ENCODE peak calls at places on chromosomes 11 and 22, in four cellular contexts. One of them, this sample, is unnamed.

GRCh38 chr22:42389137-42389536 is 43.1 kb downstream of the NFAM1 start:
- DNase-seq in AG09309: no peak
- DNase-seq in cardiac fibroblast: no peak
- DNase-seq in cardiac muscle cell: no peak
- DNase-seq in this sample: no peak

GRCh38 chr11:67404515-67405195 is 772 bp downstream of the TBC1D10C start:
- DNase-seq in cardiac fibroblast: no peak
- DNase-seq in cardiac muscle cell: no peak
- DNase-seq in AG09309: no peak
- DNase-seq in this sample: no peak

GRCh38 chr11:78465169-78465942 is 47.7 kb upstream of the GAB2 start:
- DNase-seq in cardiac muscle cell: no peak
- DNase-seq in AG09309: no peak
- DNase-seq in cardiac fibroblast: no peak
- DNase-seq in this sample: no peak

GRCh38 chr11:19832166-19832750 is 119.6 kb downstream of the NAV2 start:
- DNase-seq in AG09309: no peak
- DNase-seq in cardiac muscle cell: no peak
- DNase-seq in cardiac fibroblast: no peak
- DNase-seq in this sample: no peak

GRCh38 chr11:62445314-62445740 is 26.5 kb downstream of the SCGB1A1 start:
- DNase-seq in AG09309: no peak
- DNase-seq in cardiac muscle cell: peak
- DNase-seq in cardiac fibroblast: peak
- DNase-seq in this sample: no peak

GRCh38 chr11:18527512-18527911 is 770 bp upstream of the TSG101 start:
- DNase-seq in cardiac muscle cell: peak
- DNase-seq in AG09309: peak
- DNase-seq in cardiac fibroblast: peak
- DNase-seq in this sample: no peak

GRCh38 chr22:46577361-46578249 is 40.2 kb upstream of the CELSR1 start:
- DNase-seq in AG09309: no peak
- DNase-seq in cardiac fibroblast: no peak
- DNase-seq in cardiac muscle cell: no peak
- DNase-seq in this sample: no peak

GRCh38 chr11:35029979-35030378 is 109.0 kb upstream of the CD44 start:
- DNase-seq in AG09309: peak
- DNase-seq in cardiac muscle cell: peak
- DNase-seq in cardiac fibroblast: peak
- DNase-seq in this sample: no peak

GRCh38 chr22:26853495-26853894 is 196.1 kb downstream of the MIAT start:
- DNase-seq in cardiac muscle cell: no peak
- DNase-seq in AG09309: no peak
- DNase-seq in cardiac fibroblast: no peak
- DNase-seq in this sample: no peak

GRCh38 chr11:44443836-44444769 is 121.4 kb upstream of the CD82 start:
- DNase-seq in cardiac muscle cell: no peak
- DNase-seq in AG09309: no peak
- DNase-seq in cardiac fibroblast: no peak
- DNase-seq in this sample: no peak
- TF ChIP-seq CTCF in cardiac muscle cell: no peak
- TF ChIP-seq CTCF in AG09309: no peak
- TF ChIP-seq CTCF in cardiac fibroblast: no peak
- TF ChIP-seq CTCF in this sample: no peak

DNA sequence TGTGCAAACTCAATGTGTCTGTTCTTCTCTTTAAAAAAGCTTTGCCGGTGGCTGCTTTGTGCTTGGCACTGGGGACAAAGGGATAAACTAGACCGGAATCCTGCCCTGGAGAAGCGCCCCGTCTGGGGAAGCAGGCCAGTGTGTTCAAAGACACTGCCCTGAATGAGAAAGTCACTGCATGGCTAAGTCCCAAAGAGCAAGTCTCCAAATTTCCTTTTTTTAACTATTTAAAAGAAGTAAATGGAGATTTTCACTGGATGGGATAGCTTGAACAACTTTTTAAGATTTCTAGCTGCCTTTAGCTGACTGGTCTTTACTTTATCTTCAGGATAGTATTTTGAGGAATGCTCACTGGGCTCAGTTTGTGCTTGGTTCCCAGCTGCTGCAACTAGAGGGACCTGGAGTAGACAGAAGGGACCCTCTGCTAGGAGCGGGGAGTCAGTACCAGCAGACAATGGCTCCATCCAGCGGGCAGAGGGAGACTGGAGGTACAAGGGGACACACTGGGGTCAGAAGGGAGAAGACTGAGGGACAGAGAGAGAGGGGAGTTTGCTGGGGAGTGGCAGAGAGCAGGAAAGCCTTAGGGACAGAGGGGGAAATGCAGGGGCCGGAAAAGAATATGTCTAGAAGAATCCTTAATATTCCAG is 22.2 kb upstream of the ACER3 start:
- DNase-seq in cardiac muscle cell: peak
- DNase-seq in cardiac fibroblast: peak
- DNase-seq in AG09309: no peak
- DNase-seq in this sample: peak
- TF ChIP-seq CTCF in cardiac muscle cell: peak
- TF ChIP-seq CTCF in cardiac fibroblast: peak
- TF ChIP-seq CTCF in AG09309: peak
- TF ChIP-seq CTCF in this sample: no peak

DNA sequence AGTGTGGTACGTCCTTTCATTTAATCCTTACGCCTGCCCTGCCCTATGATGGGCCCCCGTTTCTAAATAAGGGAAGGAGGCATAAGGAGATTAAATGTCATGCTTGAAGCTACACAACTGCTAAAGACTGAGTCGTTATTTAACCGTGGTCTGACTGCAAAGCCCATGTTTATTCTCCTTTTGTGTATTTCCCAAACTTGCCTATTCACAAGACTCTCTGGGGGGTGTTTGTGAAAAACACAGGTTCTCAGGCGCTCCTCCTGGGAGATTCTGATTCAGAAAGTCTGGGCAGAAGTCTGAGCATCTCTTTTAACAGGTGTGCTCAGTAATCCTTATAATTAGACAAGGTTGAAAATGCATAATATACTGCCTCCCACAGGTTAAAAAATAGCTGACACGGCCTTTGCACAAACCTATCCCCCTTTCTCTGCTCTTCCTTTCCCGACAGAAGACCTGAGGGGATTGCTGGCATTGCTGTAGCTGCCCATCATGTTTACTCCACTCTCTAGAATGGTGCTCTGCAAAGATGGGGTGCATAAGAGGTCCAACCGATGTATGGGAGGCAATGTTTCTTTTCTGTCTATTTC is 56.4 kb upstream of the ZBTB44 start:
- DNase-seq in cardiac muscle cell: no peak
- DNase-seq in AG09309: no peak
- DNase-seq in cardiac fibroblast: no peak
- DNase-seq in this sample: no peak
- TF ChIP-seq CTCF in cardiac muscle cell: no peak
- TF ChIP-seq CTCF in AG09309: no peak
- TF ChIP-seq CTCF in cardiac fibroblast: no peak
- TF ChIP-seq CTCF in this sample: no peak

DNA sequence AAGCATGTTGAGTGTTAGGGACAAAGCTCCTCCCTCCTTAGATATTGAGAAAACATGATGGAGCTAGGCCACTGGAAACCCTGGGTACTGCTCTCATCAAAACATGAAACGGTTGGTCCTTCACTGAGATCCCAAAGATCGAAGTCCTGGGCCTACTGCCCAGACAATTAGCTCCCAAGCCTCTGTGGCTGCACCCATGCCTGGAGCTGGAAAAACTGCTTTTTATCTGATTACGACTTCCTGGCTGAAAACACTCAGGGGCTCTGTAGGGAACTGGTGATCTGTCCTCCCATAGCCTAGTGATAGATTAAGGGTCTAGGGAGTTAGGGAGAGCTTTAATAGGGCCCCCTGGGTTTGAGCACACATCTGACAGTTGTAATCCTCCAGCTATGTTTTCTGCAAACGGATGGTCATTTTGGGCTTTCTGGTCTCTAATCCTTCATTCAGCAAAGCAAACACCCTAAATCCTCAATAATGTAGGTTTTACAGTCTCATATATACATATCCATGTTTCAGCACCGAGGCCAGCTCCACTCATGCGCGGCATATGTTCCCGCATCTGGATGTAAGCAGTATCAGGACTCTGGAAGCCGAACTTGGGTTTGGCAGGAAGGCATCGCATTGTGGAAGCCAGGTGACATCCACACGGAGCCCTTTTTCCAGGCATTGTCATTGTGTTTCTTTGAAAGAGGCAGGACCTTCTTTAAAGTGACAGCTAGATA is 6.2 kb upstream of the B3GAT1 start:
- DNase-seq in AG09309: no peak
- DNase-seq in cardiac fibroblast: peak
- DNase-seq in cardiac muscle cell: peak
- DNase-seq in this sample: peak
- TF ChIP-seq CTCF in AG09309: no peak
- TF ChIP-seq CTCF in cardiac fibroblast: no peak
- TF ChIP-seq CTCF in cardiac muscle cell: no peak
- TF ChIP-seq CTCF in this sample: no peak

GRCh38 chr11:2401436-2401984 is 960 bp downstream of the TSSC4 start:
- DNase-seq in AG09309: no peak
- DNase-seq in cardiac fibroblast: no peak
- DNase-seq in cardiac muscle cell: no peak
- DNase-seq in this sample: no peak
- TF ChIP-seq CTCF in AG09309: no peak
- TF ChIP-seq CTCF in cardiac fibroblast: no peak
- TF ChIP-seq CTCF in cardiac muscle cell: no peak
- TF ChIP-seq CTCF in this sample: no peak

GRCh38 chr11:7422544-7423331 is 62.6 kb upstream of the OLFML1 start:
- DNase-seq in AG09309: no peak
- DNase-seq in cardiac muscle cell: no peak
- DNase-seq in cardiac fibroblast: no peak
- DNase-seq in this sample: no peak
- TF ChIP-seq CTCF in AG09309: no peak
- TF ChIP-seq CTCF in cardiac muscle cell: no peak
- TF ChIP-seq CTCF in cardiac fibroblast: no peak
- TF ChIP-seq CTCF in this sample: no peak

GRCh38 chr22:49549851-49550430 is 277.7 kb downstream of the BRD1 start:
- DNase-seq in cardiac muscle cell: no peak
- DNase-seq in AG09309: no peak
- DNase-seq in cardiac fibroblast: no peak
- DNase-seq in this sample: no peak

GRCh38 chr22:49551897-49552659 is 275.6 kb downstream of the BRD1 start:
- DNase-seq in cardiac muscle cell: no peak
- DNase-seq in AG09309: no peak
- DNase-seq in cardiac fibroblast: no peak
- DNase-seq in this sample: no peak

GRCh38 chr22:49549256-49549655 is 278.4 kb downstream of the BRD1 start:
- DNase-seq in cardiac fibroblast: no peak
- DNase-seq in AG09309: no peak
- DNase-seq in cardiac muscle cell: no peak
- DNase-seq in this sample: no peak

GRCh38 chr22:49551446-49551845 is 276.2 kb downstream of the BRD1 start:
- DNase-seq in cardiac muscle cell: no peak
- DNase-seq in cardiac fibroblast: no peak
- DNase-seq in AG09309: no peak
- DNase-seq in this sample: no peak

DNA sequence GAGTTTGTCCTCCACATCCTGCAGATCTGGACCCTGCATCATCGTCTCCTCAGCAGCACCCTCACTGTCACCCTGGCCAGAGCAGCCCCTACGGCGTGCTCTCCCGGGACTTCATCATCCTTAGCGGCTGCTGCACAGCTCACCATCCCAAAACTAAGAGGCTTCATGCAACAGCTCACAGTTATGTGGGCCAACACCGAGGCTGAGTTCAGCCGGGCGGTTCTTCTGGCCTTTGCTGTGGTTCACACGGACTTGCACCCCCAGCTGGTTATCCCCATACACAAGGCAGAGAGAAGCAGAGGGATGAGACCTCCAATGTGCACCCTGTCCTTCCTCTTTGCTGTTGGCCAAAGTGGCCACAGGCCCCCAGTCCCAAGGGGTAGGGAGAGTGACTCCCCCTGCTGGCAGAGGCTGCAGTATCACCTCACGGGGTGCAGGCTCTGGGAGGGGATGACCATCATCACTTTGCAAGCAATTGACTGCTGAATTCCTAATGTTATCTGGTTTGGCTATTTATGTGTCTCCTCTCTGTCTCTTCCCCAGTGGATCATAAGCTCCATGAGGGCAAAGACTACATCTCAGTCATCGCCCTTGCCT is 276.8 kb downstream of the BRD1 start:
- DNase-seq in cardiac muscle cell: no peak
- DNase-seq in AG09309: no peak
- DNase-seq in cardiac fibroblast: no peak
- DNase-seq in this sample: no peak
- TF ChIP-seq CTCF in cardiac muscle cell: no peak
- TF ChIP-seq CTCF in AG09309: no peak
- TF ChIP-seq CTCF in cardiac fibroblast: no peak
- TF ChIP-seq CTCF in this sample: no peak

GRCh38 chr22:49355206-49355920 is 472.3 kb downstream of the BRD1 start:
- DNase-seq in AG09309: no peak
- DNase-seq in cardiac muscle cell: no peak
- DNase-seq in cardiac fibroblast: no peak
- DNase-seq in this sample: no peak

GRCh38 chr22:49354516-49355205 is 473.0 kb downstream of the BRD1 start:
- DNase-seq in cardiac fibroblast: no peak
- DNase-seq in cardiac muscle cell: no peak
- DNase-seq in AG09309: no peak
- DNase-seq in this sample: no peak

GRCh38 chr22:49359061-49359460 is 468.6 kb downstream of the BRD1 start:
- DNase-seq in cardiac muscle cell: no peak
- DNase-seq in cardiac fibroblast: no peak
- DNase-seq in AG09309: no peak
- DNase-seq in this sample: no peak

GRCh38 chr22:49358041-49358440 is 469.6 kb downstream of the BRD1 start:
- DNase-seq in AG09309: no peak
- DNase-seq in cardiac muscle cell: no peak
- DNase-seq in cardiac fibroblast: no peak
- DNase-seq in this sample: no peak

GRCh38 chr22:49356428-49356827 is 471.2 kb downstream of the BRD1 start:
- DNase-seq in cardiac muscle cell: no peak
- DNase-seq in AG09309: no peak
- DNase-seq in cardiac fibroblast: no peak
- DNase-seq in this sample: no peak
- TF ChIP-seq CTCF in cardiac muscle cell: no peak
- TF ChIP-seq CTCF in AG09309: no peak
- TF ChIP-seq CTCF in cardiac fibroblast: no peak
- TF ChIP-seq CTCF in this sample: no peak

DNA sequence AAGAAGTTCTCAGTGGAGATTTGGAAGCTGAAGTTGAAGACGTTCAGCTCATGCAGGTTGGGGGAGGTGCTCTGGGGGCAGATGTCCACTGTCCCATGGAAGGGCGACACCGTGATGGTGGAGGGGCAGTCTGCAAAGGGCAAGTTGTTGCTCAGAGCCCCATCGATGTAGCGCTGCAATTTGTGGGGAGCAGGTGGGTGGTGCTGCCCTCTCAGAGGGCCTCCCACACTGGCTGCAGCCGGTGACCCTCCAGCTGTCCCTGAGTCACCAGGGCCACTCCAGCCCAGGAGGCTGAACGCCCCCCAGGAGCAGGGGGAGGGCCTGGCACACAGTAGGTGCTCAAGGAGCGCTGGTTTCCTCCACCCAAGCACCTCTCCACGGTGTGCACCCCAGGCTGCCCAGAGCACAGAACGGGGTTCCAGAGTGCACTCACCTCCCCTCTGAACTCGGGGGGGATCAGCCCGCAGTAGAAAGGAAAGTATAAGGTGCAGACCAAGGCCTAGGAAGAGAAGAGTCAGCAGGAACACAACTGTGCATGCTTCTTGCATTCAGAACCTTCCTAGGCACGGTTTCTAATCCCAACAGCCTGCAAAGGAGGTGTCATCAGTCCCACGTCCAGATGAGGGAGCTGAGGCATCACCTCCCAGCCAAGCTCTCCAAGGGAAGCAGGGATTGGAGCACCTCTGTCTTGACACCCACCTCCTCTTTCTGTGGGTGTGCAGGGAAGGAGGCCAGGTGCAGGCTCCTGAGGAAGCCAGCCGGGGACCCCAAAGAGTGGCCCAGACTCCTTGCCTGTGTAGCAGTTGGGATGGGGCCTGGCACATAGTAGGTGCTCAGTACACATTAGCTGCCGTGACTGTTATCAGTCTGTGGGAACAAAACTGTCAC is 2.2 kb downstream of the PNPLA5 start:
- DNase-seq in cardiac fibroblast: peak
- DNase-seq in AG09309: no peak
- DNase-seq in cardiac muscle cell: peak
- DNase-seq in this sample: no peak
- TF ChIP-seq CTCF in cardiac fibroblast: no peak
- TF ChIP-seq CTCF in AG09309: peak
- TF ChIP-seq CTCF in cardiac muscle cell: no peak
- TF ChIP-seq CTCF in this sample: no peak